ENCODE peak calls at places on chromosome 15, in seven cellular contexts. N is mucosa of gallbladder; C is B cell; I is transverse colon; S is activated CD4-positive, alpha-beta T cell treated with anti-CD3 and anti-CD28 coated beads, Interleukin-2, amount 10 ng/mL, durations not matched to agents 7 days and 5 days; Y is Right ventricle myocardium superior; D is NT2/D1. B is an unnamed sample.

GRCh38 chr15:101689901-101690300 is 34.4 kb downstream of the TARS3 start:
- DNase-seq in Y (no peak), I (no peak), C (no peak), N (no peak), S (no peak), D (no peak), B (no peak)

GRCh38 chr15:73631915-73632669 is 1.1 kb downstream of the NPTN start:
- DNase-seq in S (no peak), C (peak; percentile 14), N (no peak), I (peak; percentile 50), D (no peak), Y (no peak), B (peak; percentile 69)

GRCh38 chr15:52095597-52096262 is 16.8 kb downstream of the BCL2L10 start:
- DNase-seq in N (no peak), Y (no peak), I (no peak), C (no peak), D (no peak), S (no peak), B (no peak)

GRCh38 chr15:64284037-64284436 is 71.9 kb downstream of the CSNK1G1 start:
- DNase-seq in I (no peak), N (no peak), Y (no peak), D (no peak), S (no peak), C (no peak), B (no peak)

GRCh38 chr15:25763206-25763880 is 99.8 kb downstream of the ATP10A start:
- DNase-seq in D (no peak), I (no peak), Y (no peak), N (peak; percentile 45), S (no peak), C (no peak), B (no peak)

GRCh38 chr15:67253517-67254237 is 784 bp downstream of the AAGAB start:
- DNase-seq in C (peak; percentile 6), S (no peak), Y (no peak), N (no peak), I (no peak), D (no peak), B (peak; percentile 18)

GRCh38 chr15:48440084-48440483 is 108.9 kb downstream of the DUT start:
- DNase-seq in I (no peak), Y (peak; percentile 55), N (peak; percentile 11), C (no peak), D (peak; percentile 13), S (no peak), B (no peak)

GRCh38 chr15:29571728-29572454 is 250.4 kb downstream of the TJP1 start:
- DNase-seq in N (no peak), C (no peak), Y (no peak), D (no peak), I (peak; percentile 39), S (no peak), B (peak; percentile 49)

GRCh38 chr15:81492303-81492702 is 118.3 kb upstream of the TMC3 start:
- DNase-seq in I (no peak), S (no peak), D (no peak), C (no peak), Y (no peak), N (no peak), B (no peak)

GRCh38 chr15:82966671-82967071 is 14.2 kb upstream of the HOMER2 start:
- DNase-seq in D (no peak), Y (no peak), S (peak; percentile 37), N (no peak), C (no peak), I (no peak), B (no peak)

GRCh38 chr15:64101018-64101417 is 5.2 kb downstream of the SNX1 start:
- DNase-seq in I (no peak), Y (no peak), C (no peak), S (no peak), N (no peak), D (no peak), B (no peak)

GRCh38 chr15:70478251-70478990 is 284.9 kb downstream of the UACA start:
- DNase-seq in S (no peak), Y (peak; percentile 58), D (no peak), C (peak; percentile 72), I (peak; percentile 56), N (peak; percentile 31), B (peak; percentile 44)

GRCh38 chr15:62594017-62594416 is 428.9 kb upstream of the C2CD4B start:
- DNase-seq in S (no peak), I (no peak), Y (no peak), N (peak; percentile 24), D (no peak), C (no peak), B (no peak)

GRCh38 chr15:62506217-62506805 is 341.2 kb upstream of the C2CD4B start:
- DNase-seq in Y (no peak), S (no peak), C (no peak), I (no peak), D (peak; percentile 68), N (peak; percentile 27), B (no peak)

GRCh38 chr15:95291878-95292472 is 1038.5 kb upstream of the NR2F2 start:
- DNase-seq in S (peak; percentile 24), Y (no peak), C (peak; percentile 12), I (no peak), N (no peak), D (no peak), B (no peak)

GRCh38 chr15:34753236-34753894 is 1.4 kb downstream of the GJD2 start:
- DNase-seq in I (no peak), N (peak; percentile 27), S (no peak), C (no peak), D (peak; percentile 46), Y (no peak), B (no peak)

GRCh38 chr15:75454471-75455418 is 3.3 kb upstream of the SIN3A start:
- DNase-seq in D (no peak), N (peak; percentile 12), I (peak; percentile 75), C (peak; percentile 89), S (peak; percentile 83), Y (peak; percentile 84), B (peak; percentile 82)

GRCh38 chr15:86654501-86654900 is 574.8 kb downstream of the AGBL1 start:
- DNase-seq in S (no peak), N (no peak), D (no peak), Y (no peak), I (no peak), C (no peak), B (no peak)

GRCh38 chr15:63373866-63374548 is 7.6 kb downstream of the CA12 start:
- DNase-seq in D (no peak), Y (no peak), C (no peak), N (no peak), I (no peak), S (no peak), B (no peak)

GRCh38 chr15:58269455-58270414 is 131.6 kb downstream of the AQP9 start:
- DNase-seq in I (peak; percentile 24), C (no peak), S (peak; percentile 63), N (peak; percentile 52), Y (no peak), D (peak; percentile 67), B (peak; percentile 40)

GRCh38 chr15:74778599-74778970 is 3.3 kb upstream of the CSK start:
- DNase-seq in C (no peak), D (no peak), S (no peak), I (no peak), N (no peak), Y (no peak), B (no peak)

GRCh38 chr15:55282284-55282833 is 7.3 kb downstream of the RAB27A start:
- DNase-seq in N (no peak), D (no peak), I (no peak), S (no peak), Y (no peak), C (no peak), B (no peak)

GRCh38 chr15:38652998-38653397 is 88.4 kb upstream of the RASGRP1 start:
- DNase-seq in I (peak; percentile 41), D (no peak), N (peak; percentile 21), S (peak; percentile 90), C (peak; percentile 13), Y (no peak), B (no peak)

GRCh38 chr15:59249816-59250215 is 43.2 kb downstream of the LDHAL6B start:
- DNase-seq in S (no peak), D (no peak), C (no peak), I (no peak), N (no peak), Y (no peak), B (no peak)

GRCh38 chr15:92619380-92620101 is 36.0 kb downstream of the FAM174B start:
- DNase-seq in C (no peak), S (no peak), Y (no peak), D (no peak), I (peak; percentile 19), N (no peak), B (no peak)

GRCh38 chr15:58108117-58108516 is 30.1 kb upstream of the AQP9 start:
- DNase-seq in N (no peak), I (no peak), D (no peak), Y (no peak), C (no peak), S (no peak), B (no peak)

GRCh38 chr15:75989045-75989444 is 23.2 kb downstream of the NRG4 start:
- DNase-seq in C (no peak), S (no peak), N (no peak), D (no peak), I (no peak), Y (no peak), B (no peak)

B was measured in left colon.